ENCODE peak calls at places on chromosomes 4 and X, in five cellular contexts. K is H7, I is OCI-M1, A is foreskin fibroblast, G is NCI-H2029 treated with DMSO at 0.1 percent for 48 hours. P is an unnamed sample.

GRCh38 chr4:130257271-130257670 is 1161.3 kb downstream of the C4orf33 start:
- DNase-seq in G (no peak), K (no peak), I (no peak), A (peak), P (no peak)

GRCh38 chr4:108813261-108813660 is 50.4 kb upstream of the ETNPPL start:
- DNase-seq in G (no peak), A (no peak), K (no peak), I (no peak), P (no peak)

GRCh38 chr4:158428242-158428641 is 93.4 kb upstream of the RXFP1 start:
- DNase-seq in K (no peak), I (no peak), A (peak), G (no peak), P (no peak)

GRCh38 chr4:2862528-2862927 is 18.9 kb downstream of the ADD1 start:
- DNase-seq in I (no peak), K (peak), G (no peak), A (peak), P (no peak)

GRCh38 chr4:90503677-90504076 is 376.5 kb downstream of the CCSER1 start:
- DNase-seq in I (peak), K (no peak), G (no peak), A (no peak), P (no peak)

GRCh38 chr4:78610546-78611214 is 59.1 kb downstream of the ANXA3 start:
- DNase-seq in I (peak), G (no peak), A (peak), K (no peak), P (peak)

GRCh38 chr4:135120190-135120589 is 918.6 kb upstream of the PABPC4L start:
- DNase-seq in I (no peak), K (no peak), A (no peak), G (no peak), P (no peak)

GRCh38 chr4:2334826-2335728 is 73.2 kb upstream of the MXD4 start:
- DNase-seq in I (no peak), K (peak), A (no peak), G (no peak), P (no peak)

GRCh38 chr4:111957992-111958391 is 187.3 kb upstream of the FAM241A start:
- DNase-seq in A (no peak), G (no peak), I (no peak), K (no peak), P (no peak)

GRCh38 chr4:22435652-22436051 is 80.2 kb downstream of the ADGRA3 start:
- DNase-seq in A (no peak), G (no peak), I (no peak), K (no peak), P (no peak)

GRCh38 chrX:49166914-49167739 is 4.6 kb downstream of the MAGIX start:
- DNase-seq in K (peak), I (peak), A (peak), G (peak), P (peak)

GRCh38 chr4:180665994-180666818 is 1577.0 kb upstream of the TENM3 start:
- DNase-seq in G (peak), A (peak), K (peak), I (peak), P (peak)

GRCh38 chr4:12975511-12975910 is 508.6 kb downstream of the RAB28 start:
- DNase-seq in K (no peak), G (no peak), A (no peak), I (no peak), P (no peak)

GRCh38 chrX:8288590-8288989 is 117.5 kb upstream of the VCX2 start:
- DNase-seq in A (no peak), K (no peak), G (no peak), I (no peak), P (no peak)

GRCh38 chr4:36010531-36010930 is 233.8 kb downstream of the ARAP2 start:
- DNase-seq in A (no peak), I (peak), G (no peak), K (no peak), P (no peak)

GRCh38 chr4:4855293-4856070 is 4.0 kb upstream of the MSX1 start:
- DNase-seq in A (no peak), K (peak), G (no peak), I (no peak), P (no peak)

GRCh38 chr4:84565951-84566350 is 17.0 kb upstream of the CDS1 start:
- DNase-seq in G (no peak), A (no peak), I (no peak), K (no peak), P (no peak)

GRCh38 chr4:142567199-142567598 is 278.9 kb downstream of the INPP4B start:
- DNase-seq in A (no peak), I (peak), G (peak), K (peak), P (no peak)

GRCh38 chr4:1855334-1856070 is 454 bp downstream of the LETM1 start:
- DNase-seq in K (peak), I (peak), A (peak), G (no peak), P (peak)

GRCh38 chr4:48557478-48557877 is 67.4 kb downstream of the ZAR1 start:
- DNase-seq in G (no peak), I (no peak), K (peak), A (peak), P (peak)